ENCODE peak calls at places on chromosomes 2 and 18, in six cellular contexts. One of them, this sample, is unnamed.

GRCh38 chr2:143264851-143265250 is 135.6 kb downstream of the ARHGAP15 start:
- DNase-seq in breast epithelium: no peak
- DNase-seq in heart left ventricle: no peak
- DNase-seq in stomach: no peak
- DNase-seq in IMR-90: peak; percentile 92
- DNase-seq in tibial nerve: no peak
- DNase-seq in this sample: no peak

GRCh38 chr18:33355263-33355662 is 85.3 kb downstream of the CCDC178 start:
- DNase-seq in stomach: no peak
- DNase-seq in heart left ventricle: no peak
- DNase-seq in tibial nerve: no peak
- DNase-seq in IMR-90: no peak
- DNase-seq in breast epithelium: no peak
- DNase-seq in this sample: no peak

GRCh38 chr2:219358170-219359075 is 25.9 kb upstream of the RESP18 start:
- DNase-seq in IMR-90: no peak
- DNase-seq in heart left ventricle: peak; percentile 60
- DNase-seq in tibial nerve: no peak
- DNase-seq in stomach: no peak
- DNase-seq in breast epithelium: no peak
- DNase-seq in this sample: no peak

GRCh38 chr2:40512246-40512645 is 60.4 kb upstream of the SLC8A1 start:
- DNase-seq in stomach: no peak
- DNase-seq in heart left ventricle: peak; percentile 45
- DNase-seq in tibial nerve: no peak
- DNase-seq in breast epithelium: no peak
- DNase-seq in IMR-90: no peak
- DNase-seq in this sample: no peak

GRCh38 chr2:177332041-177332991 is 60.3 kb upstream of the AGPS start:
- DNase-seq in tibial nerve: no peak
- DNase-seq in heart left ventricle: no peak
- DNase-seq in IMR-90: peak; percentile 83
- DNase-seq in breast epithelium: no peak
- DNase-seq in stomach: peak; percentile 37
- DNase-seq in this sample: no peak

GRCh38 chr2:30894498-30895119 is 87.4 kb upstream of the CAPN13 start:
- DNase-seq in tibial nerve: no peak
- DNase-seq in heart left ventricle: no peak
- DNase-seq in IMR-90: no peak
- DNase-seq in stomach: no peak
- DNase-seq in breast epithelium: no peak
- DNase-seq in this sample: no peak

GRCh38 chr18:80175451-80176235 is 66.6 kb downstream of the ADNP2 start:
- DNase-seq in breast epithelium: no peak
- DNase-seq in tibial nerve: no peak
- DNase-seq in heart left ventricle: no peak
- DNase-seq in IMR-90: no peak
- DNase-seq in stomach: peak; percentile 43
- DNase-seq in this sample: no peak

GRCh38 chr18:3985030-3985429 is 470.1 kb downstream of the DLGAP1 start:
- DNase-seq in tibial nerve: no peak
- DNase-seq in stomach: no peak
- DNase-seq in breast epithelium: no peak
- DNase-seq in heart left ventricle: no peak
- DNase-seq in IMR-90: peak; percentile 38
- DNase-seq in this sample: no peak

GRCh38 chr2:239443666-239444567 is 43.1 kb upstream of the HDAC4 start:
- DNase-seq in heart left ventricle: no peak
- DNase-seq in IMR-90: peak; percentile 2
- DNase-seq in stomach: no peak
- DNase-seq in breast epithelium: no peak
- DNase-seq in tibial nerve: no peak
- DNase-seq in this sample: no peak

GRCh38 chr2:79580175-79580574 is 67.3 kb downstream of the CTNNA2 start:
- DNase-seq in breast epithelium: no peak
- DNase-seq in tibial nerve: no peak
- DNase-seq in IMR-90: no peak
- DNase-seq in heart left ventricle: no peak
- DNase-seq in stomach: no peak
- DNase-seq in this sample: no peak

GRCh38 chr2:145764631-145765030 is 1244.7 kb upstream of the ZEB2 start:
- DNase-seq in breast epithelium: no peak
- DNase-seq in stomach: no peak
- DNase-seq in IMR-90: no peak
- DNase-seq in tibial nerve: peak; percentile 17
- DNase-seq in heart left ventricle: peak; percentile 46
- DNase-seq in this sample: no peak

GRCh38 chr2:142944264-142944663 is 66.8 kb downstream of the KYNU start:
- DNase-seq in breast epithelium: no peak
- DNase-seq in stomach: no peak
- DNase-seq in heart left ventricle: no peak
- DNase-seq in IMR-90: peak; percentile 37
- DNase-seq in tibial nerve: no peak
- DNase-seq in this sample: no peak

GRCh38 chr18:79903787-79904356 is 47.6 kb downstream of the SLC66A2 start:
- DNase-seq in stomach: no peak
- DNase-seq in tibial nerve: no peak
- DNase-seq in IMR-90: no peak
- DNase-seq in heart left ventricle: peak; percentile 46
- DNase-seq in breast epithelium: no peak
- DNase-seq in this sample: no peak

GRCh38 chr2:75612108-75612861 is 34.3 kb upstream of the MRPL19 start:
- DNase-seq in tibial nerve: no peak
- DNase-seq in heart left ventricle: no peak
- DNase-seq in stomach: no peak
- DNase-seq in breast epithelium: no peak
- DNase-seq in IMR-90: no peak
- DNase-seq in this sample: no peak

GRCh38 chr2:69992310-69993047 is 31.0 kb upstream of the ASPRV1 start:
- DNase-seq in heart left ventricle: no peak
- DNase-seq in IMR-90: no peak
- DNase-seq in breast epithelium: no peak
- DNase-seq in stomach: no peak
- DNase-seq in tibial nerve: no peak
- DNase-seq in this sample: no peak

GRCh38 chr2:207502799-207503198 is 27.0 kb upstream of the CREB1 start:
- DNase-seq in tibial nerve: no peak
- DNase-seq in stomach: no peak
- DNase-seq in IMR-90: no peak
- DNase-seq in heart left ventricle: no peak
- DNase-seq in breast epithelium: no peak
- DNase-seq in this sample: no peak

GRCh38 chr2:181680055-181680936 is at the start of gene NEUROD1:
- DNase-seq in breast epithelium: no peak
- DNase-seq in tibial nerve: no peak
- DNase-seq in stomach: no peak
- DNase-seq in IMR-90: no peak
- DNase-seq in heart left ventricle: peak; percentile 61
- DNase-seq in this sample: no peak
- TF ChIP-seq POLR2A in breast epithelium: no peak
- TF ChIP-seq POLR2A in tibial nerve: no peak
- TF ChIP-seq POLR2A in stomach: no peak
- TF ChIP-seq POLR2A in IMR-90: no peak
- TF ChIP-seq POLR2A in heart left ventricle: no peak
- TF ChIP-seq POLR2A in this sample: no peak

DNA sequence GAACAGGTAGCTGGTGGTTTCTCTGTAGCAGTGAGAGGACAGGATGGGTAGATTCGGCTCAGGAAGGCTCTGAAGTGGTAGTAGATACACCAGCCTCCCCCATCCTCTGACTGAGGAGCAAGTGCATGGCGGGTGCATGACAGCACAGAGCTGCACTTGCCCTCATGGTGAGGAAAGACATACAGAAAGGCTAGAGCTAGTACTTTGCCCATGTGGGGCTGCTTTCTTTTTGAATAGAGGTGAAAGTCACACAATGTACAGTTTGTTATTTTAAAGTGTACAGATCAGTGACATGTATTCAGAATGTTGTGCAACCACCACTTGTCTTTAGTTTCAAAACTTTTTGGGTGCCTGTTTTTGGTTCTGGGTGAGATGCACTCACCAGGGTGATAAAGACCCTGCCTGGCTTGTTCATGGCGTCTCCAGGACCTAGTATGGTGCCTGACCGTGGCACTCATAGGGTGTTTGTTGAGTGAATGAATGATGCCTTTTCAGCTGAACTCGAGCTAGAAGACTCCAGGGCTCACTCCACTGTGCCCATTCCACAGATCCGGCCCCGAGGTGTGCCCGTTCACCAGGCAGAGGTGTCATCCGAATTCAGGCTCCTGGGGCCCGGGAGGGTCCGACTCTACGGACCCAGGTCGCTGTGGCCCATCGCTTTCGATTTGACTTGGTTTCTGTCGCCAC is 421 bp upstream of the VAMP5 start:
- DNase-seq in IMR-90: no peak
- DNase-seq in heart left ventricle: no peak
- DNase-seq in stomach: no peak
- DNase-seq in breast epithelium: no peak
- DNase-seq in tibial nerve: no peak
- DNase-seq in this sample: no peak
- H3K27ac ChIP-seq in IMR-90: peak overlapping the region; percentile 72
- H3K27ac ChIP-seq in heart left ventricle: peak overlapping the region; percentile 97
- H3K27ac ChIP-seq in stomach: peak overlapping the region; percentile 94
- H3K27ac ChIP-seq in breast epithelium: peak overlapping the region; percentile 86
- H3K27ac ChIP-seq in tibial nerve: peak overlapping the region; percentile 95
- H3K27ac ChIP-seq in this sample: peak overlapping the region; percentile 92

GRCh38 chr2:113963965-113964364 is 74.1 kb downstream of the ACTR3 start:
- DNase-seq in breast epithelium: no peak
- DNase-seq in heart left ventricle: no peak
- DNase-seq in stomach: no peak
- DNase-seq in IMR-90: no peak
- DNase-seq in tibial nerve: no peak
- DNase-seq in this sample: no peak
- TF ChIP-seq CTCF in breast epithelium: no peak
- TF ChIP-seq CTCF in heart left ventricle: no peak
- TF ChIP-seq CTCF in stomach: no peak
- TF ChIP-seq CTCF in IMR-90: peak; percentile 26
- TF ChIP-seq CTCF in tibial nerve: no peak
- TF ChIP-seq CTCF in this sample: no peak

GRCh38 chr18:48946329-48946835 is 4.4 kb downstream of the SMAD7 start:
- DNase-seq in stomach: peak; percentile 69
- DNase-seq in IMR-90: peak; percentile 81
- DNase-seq in tibial nerve: no peak
- DNase-seq in breast epithelium: no peak
- DNase-seq in heart left ventricle: no peak
- DNase-seq in this sample: no peak
- TF ChIP-seq POLR2A in stomach: no peak
- TF ChIP-seq POLR2A in IMR-90: no peak
- TF ChIP-seq POLR2A in tibial nerve: no peak
- TF ChIP-seq POLR2A in breast epithelium: no peak
- TF ChIP-seq POLR2A in heart left ventricle: no peak
- TF ChIP-seq POLR2A in this sample: no peak

GRCh38 chr2:174503161-174503809 is 16.5 kb upstream of the GPR155 start:
- DNase-seq in tibial nerve: no peak
- DNase-seq in stomach: no peak
- DNase-seq in IMR-90: no peak
- DNase-seq in breast epithelium: no peak
- DNase-seq in heart left ventricle: no peak
- DNase-seq in this sample: no peak

GRCh38 chr2:174495365-174496012 is 8.7 kb upstream of the GPR155 start:
- DNase-seq in breast epithelium: no peak
- DNase-seq in heart left ventricle: no peak
- DNase-seq in tibial nerve: no peak
- DNase-seq in IMR-90: peak; percentile 7
- DNase-seq in stomach: no peak
- DNase-seq in this sample: no peak

GRCh38 chr2:174493549-174494331 is 6.9 kb upstream of the GPR155 start:
- DNase-seq in tibial nerve: no peak
- DNase-seq in stomach: no peak
- DNase-seq in IMR-90: no peak
- DNase-seq in heart left ventricle: no peak
- DNase-seq in breast epithelium: no peak
- DNase-seq in this sample: no peak

GRCh38 chr2:174499365-174499764 is 12.5 kb upstream of the GPR155 start:
- DNase-seq in IMR-90: no peak
- DNase-seq in stomach: no peak
- DNase-seq in tibial nerve: no peak
- DNase-seq in breast epithelium: no peak
- DNase-seq in heart left ventricle: no peak
- DNase-seq in this sample: no peak
- H3K27ac ChIP-seq in IMR-90: no peak overlapping the region
- H3K27ac ChIP-seq in stomach: no peak overlapping the region
- H3K27ac ChIP-seq in tibial nerve: no peak overlapping the region
- H3K27ac ChIP-seq in breast epithelium: no peak overlapping the region
- H3K27ac ChIP-seq in heart left ventricle: no peak overlapping the region
- H3K27ac ChIP-seq in this sample: no peak overlapping the region

GRCh38 chr18:25467226-25468065 is 115.5 kb upstream of the ZNF521 start:
- DNase-seq in stomach: no peak
- DNase-seq in heart left ventricle: peak; percentile 78
- DNase-seq in breast epithelium: no peak
- DNase-seq in tibial nerve: no peak
- DNase-seq in IMR-90: peak; percentile 43
- DNase-seq in this sample: no peak
- TF ChIP-seq CTCF in stomach: no peak
- TF ChIP-seq CTCF in heart left ventricle: no peak
- TF ChIP-seq CTCF in breast epithelium: no peak
- TF ChIP-seq CTCF in tibial nerve: no peak
- TF ChIP-seq CTCF in IMR-90: no peak
- TF ChIP-seq CTCF in this sample: no peak